ENCODE peak calls at places on chromosome 9, in five cellular contexts. Y is HEK293T, S is T-helper 17 cell, E is NCI-H1092 treated with DMSO at 0.1 percent for 48 hours, T is EL. L is an unnamed sample.

GRCh38 chr9:111074395-111074794 is 36.1 kb upstream of the LPAR1 start:
- DNase-seq in T (no peak), E (no peak), Y (no peak), S (no peak), L (no peak)

GRCh38 chr9:32406046-32406445 is 21.6 kb downstream of the ACO1 start:
- DNase-seq in T (no peak), E (no peak), Y (no peak), S (no peak), L (no peak)

GRCh38 chr9:17082343-17082742 is 52.5 kb upstream of the CNTLN start:
- DNase-seq in T (no peak), Y (peak; percentile 27), E (no peak), S (no peak), L (peak; percentile 12)

GRCh38 chr9:130664191-130665028 is at the start of gene PRDM12:
- DNase-seq in S (no peak), E (no peak), T (no peak), Y (no peak), L (no peak)

GRCh38 chr9:903886-904285 is 62.4 kb downstream of the DMRT1 start:
- DNase-seq in E (no peak), Y (no peak), S (no peak), T (no peak), L (no peak)

GRCh38 chr9:17521456-17521855 is 57.4 kb upstream of the SH3GL2 start:
- DNase-seq in Y (no peak), S (no peak), E (peak; percentile 53), T (no peak), L (no peak)

GRCh38 chr9:124225945-124226344 is 31.8 kb upstream of the NEK6 start:
- DNase-seq in E (no peak), S (no peak), Y (no peak), T (no peak), L (no peak)

GRCh38 chr9:134551657-134552348 is 89.8 kb upstream of the COL5A1 start:
- DNase-seq in E (no peak), S (no peak), Y (peak; percentile 55), T (peak; percentile 98), L (peak; percentile 93)

GRCh38 chr9:129999123-129999510 is 43.9 kb downstream of the FNBP1 start:
- DNase-seq in S (no peak), T (peak; percentile 28), Y (no peak), E (no peak), L (peak; percentile 17)

GRCh38 chr9:94867281-94867841 is 140.9 kb downstream of the AOPEP start:
- DNase-seq in S (no peak), T (peak; percentile 80), E (peak; percentile 74), Y (peak; percentile 32), L (peak; percentile 78)

GRCh38 chr9:121326130-121326838 is 43.8 kb downstream of the STOM start:
- DNase-seq in Y (no peak), S (no peak), E (no peak), T (peak; percentile 45), L (peak; percentile 66)

GRCh38 chr9:93916358-93916757 is 38.8 kb downstream of the BARX1 start:
- DNase-seq in E (no peak), Y (no peak), S (no peak), T (no peak), L (no peak)

GRCh38 chr9:123933401-123933800 is 3.5 kb upstream of the DENND1A start:
- DNase-seq in T (peak; percentile 75), Y (no peak), S (no peak), E (no peak), L (peak; percentile 43)

GRCh38 chr9:79465171-79465570 is 106.6 kb upstream of the TLE4 start:
- DNase-seq in Y (no peak), S (no peak), E (no peak), T (no peak), L (no peak)

GRCh38 chr9:86891886-86892437 is 55.3 kb downstream of the GAS1 start:
- DNase-seq in Y (no peak), S (no peak), E (no peak), T (no peak), L (no peak)

GRCh38 chr9:137519553-137519952 is 30.6 kb downstream of the PNPLA7 start:
- DNase-seq in Y (no peak), E (no peak), T (no peak), S (no peak), L (no peak)